ENCODE peak calls at places on chromosomes 1 and 21, in eight cellular contexts. L is mesenchymal stem cell, O is Panc1, M is SK-N-MC, J is psoas muscle, U is WERI-Rb-1, Z is brain microvascular endothelial cell, V is ovary. G is an unnamed sample.

GRCh38 chr1:111754964-111755320 is 759 bp upstream of the DDX20 start:
- DNase-seq in L (peak), O (no peak), M (peak), J (peak), U (peak), Z (peak), V (peak), G (peak)

GRCh38 chr1:116824631-116825399 is 70.6 kb downstream of the CD2 start:
- DNase-seq in L (no peak), O (no peak), M (no peak), J (no peak), U (peak), Z (no peak), V (no peak), G (peak)

GRCh38 chr1:177355575-177355974 is 184.8 kb downstream of the BRINP2 start:
- DNase-seq in L (peak), O (peak), M (no peak), J (no peak), U (peak), Z (peak), V (no peak), G (no peak)

GRCh38 chr1:168114845-168115244 is 21.9 kb downstream of the GPR161 start:
- DNase-seq in L (no peak), O (no peak), M (no peak), J (no peak), U (no peak), Z (no peak), V (peak), G (peak)

GRCh38 chr1:11847667-11848445 is at the start of gene NPPA:
- DNase-seq in L (no peak), O (no peak), M (no peak), J (no peak), U (no peak), Z (no peak), V (no peak), G (peak)

GRCh38 chr1:9721606-9722377 is 70.3 kb downstream of the PIK3CD start:
- DNase-seq in L (peak), O (no peak), M (no peak), J (no peak), U (peak), Z (peak), V (no peak), G (peak)

GRCh38 chr1:34844252-34844634 is 15.3 kb downstream of the SMIM12 start:
- DNase-seq in L (no peak), O (no peak), M (no peak), J (no peak), U (no peak), Z (no peak), V (no peak), G (peak)

GRCh38 chr1:37914719-37915483 is 32.0 kb downstream of the INPP5B start:
- DNase-seq in L (no peak), O (no peak), M (no peak), J (no peak), U (no peak), Z (no peak), V (no peak), G (no peak)

GRCh38 chr1:228289996-228290881 is 82.4 kb downstream of the OBSCN start:
- DNase-seq in L (no peak), O (no peak), M (no peak), J (peak), U (no peak), Z (no peak), V (peak), G (no peak)

GRCh38 chr1:84830136-84830535 is 62.9 kb downstream of the LPAR3 start:
- DNase-seq in L (no peak), O (no peak), M (no peak), J (no peak), U (no peak), Z (no peak), V (no peak), G (no peak)
- H3K27ac ChIP-seq in L (no peak), O (no peak), M (no peak), J (no peak), U (no peak), Z (no peak), V (no peak), G (no peak)

GRCh38 chr21:31186916-31187315 is 148.6 kb upstream of the KRTAP19-8 start:
- DNase-seq in L (no peak), O (no peak), M (no peak), J (no peak), U (no peak), Z (no peak), V (no peak), G (no peak)
- H3K4me3 ChIP-seq in L (no peak), O (no peak), M (no peak), J (no peak), U (no peak), Z (no peak), V (no peak), G (no peak)

GRCh38 chr1:172125812-172126430 is 284.6 kb downstream of the DNM3 start:
- DNase-seq in L (no peak), O (no peak), M (no peak), J (no peak), U (no peak), Z (no peak), V (no peak), G (no peak)
- H3K27ac ChIP-seq in L (no peak), O (peak), M (no peak), J (no peak), U (no peak), Z (no peak), V (no peak), G (no peak)

DNA sequence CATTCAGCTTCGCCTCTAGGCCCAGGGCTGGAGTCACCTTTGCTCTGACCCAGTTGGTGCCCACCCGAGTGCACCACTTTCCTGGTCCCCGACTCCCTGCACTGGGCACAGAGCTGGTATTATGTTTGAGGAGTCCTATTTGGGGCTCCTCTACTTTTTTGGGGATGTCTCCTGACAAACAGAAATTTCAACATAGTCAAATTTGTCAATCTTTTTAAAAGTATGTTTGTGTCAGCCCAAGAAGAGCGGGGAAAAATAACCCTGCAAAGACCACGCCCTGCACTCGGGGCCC is 11.6 kb downstream of the FAM229A start:
- DNase-seq in L (no peak), O (no peak), M (no peak), J (no peak), U (no peak), Z (no peak), V (no peak), G (no peak)
- H3K4me3 ChIP-seq in L (no peak), O (peak), M (peak), J (peak), U (no peak), Z (peak), V (no peak), G (peak)

DNA sequence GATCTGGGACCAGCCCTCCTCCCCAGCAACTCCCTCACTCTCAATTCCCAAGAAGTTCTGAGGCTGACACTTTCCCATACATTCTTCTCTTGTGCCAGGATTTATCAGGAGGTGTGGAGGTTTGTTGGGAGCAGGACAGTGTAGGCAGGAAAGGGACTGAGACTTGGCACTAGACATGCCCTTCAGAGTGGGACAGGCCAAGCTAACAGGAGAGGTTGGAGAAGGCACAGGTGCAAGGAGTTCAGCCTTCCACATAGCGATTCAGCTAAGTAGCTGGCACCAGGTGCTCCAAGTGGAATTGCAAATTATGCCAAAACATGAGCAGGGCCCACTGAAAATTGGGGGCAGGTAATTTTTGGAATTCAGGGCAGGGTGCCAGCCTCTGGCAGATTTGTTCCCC is 83.0 kb upstream of the DUSP10 start:
- DNase-seq in L (no peak), O (no peak), M (no peak), J (no peak), U (no peak), Z (no peak), V (no peak), G (no peak)
- H3K27ac ChIP-seq in L (no peak), O (no peak), M (no peak), J (no peak), U (no peak), Z (no peak), V (no peak), G (no peak)

GRCh38 chr1:244052728-244053312 is 1.7 kb downstream of the ZBTB18 start:
- DNase-seq in L (no peak), O (no peak), M (no peak), J (no peak), U (no peak), Z (no peak), V (no peak), G (peak)

GRCh38 chr1:244053831-244054230 is 2.7 kb downstream of the ZBTB18 start:
- DNase-seq in L (no peak), O (no peak), M (no peak), J (no peak), U (no peak), Z (no peak), V (no peak), G (peak)

GRCh38 chr1:244049969-244050834 is 881 bp upstream of the ZBTB18 start:
- DNase-seq in L (peak), O (no peak), M (no peak), J (no peak), U (no peak), Z (no peak), V (peak), G (peak)

GRCh38 chr1:244050835-244051444 is at the start of gene ZBTB18:
- DNase-seq in L (peak), O (no peak), M (no peak), J (no peak), U (peak), Z (peak), V (no peak), G (peak)

DNA sequence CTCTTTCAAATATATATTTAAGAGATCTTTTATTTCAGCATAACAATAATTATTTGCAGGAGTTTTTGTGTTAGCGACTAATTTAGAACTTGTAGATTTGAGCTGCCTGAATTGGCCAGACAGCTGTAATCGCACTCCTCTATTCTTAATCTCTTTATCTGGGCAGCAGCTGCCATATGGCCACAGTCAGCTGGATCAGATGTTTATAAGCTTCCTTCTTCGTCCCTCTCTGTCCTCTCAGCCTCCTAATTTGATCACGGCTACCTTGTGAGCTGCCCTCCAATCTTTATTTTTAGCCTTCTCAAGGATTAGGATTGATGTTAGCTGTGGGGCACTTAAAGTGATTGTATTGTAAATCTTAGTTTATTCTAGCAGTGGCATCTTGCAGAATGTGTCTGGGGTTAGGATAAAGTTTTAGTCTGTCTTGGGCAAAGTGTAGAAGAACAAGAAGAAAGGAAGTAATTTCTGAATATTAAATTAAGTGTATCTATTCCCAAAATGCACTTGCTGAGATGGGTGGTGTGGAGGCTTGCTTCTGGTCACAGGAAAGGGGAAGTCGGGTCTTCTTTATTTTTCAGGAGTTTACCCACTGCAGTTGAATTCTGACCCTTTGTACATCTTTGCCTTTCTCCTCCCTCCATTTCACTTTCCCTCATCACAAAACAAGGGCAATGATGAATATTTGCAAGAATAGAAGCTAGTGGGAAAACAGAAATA is 1.1 kb downstream of the ZBTB18 start:
- DNase-seq in L (peak), O (no peak), M (no peak), J (no peak), U (peak), Z (no peak), V (no peak), G (peak)
- H3K4me3 ChIP-seq in L (no peak), O (no peak), M (no peak), J (peak), U (peak), Z (no peak), V (no peak), G (peak)

GRCh38 chr21:25424045-25424444 is 183.2 kb downstream of the MRPL39 start:
- DNase-seq in L (no peak), O (no peak), M (no peak), J (no peak), U (no peak), Z (no peak), V (no peak), G (no peak)
- H3K27ac ChIP-seq in L (no peak), O (no peak), M (no peak), J (no peak), U (no peak), Z (no peak), V (no peak), G (no peak)

GRCh38 chr1:40044065-40044575 is 3.6 kb downstream of the CAP1 start:
- DNase-seq in L (no peak), O (no peak), M (no peak), J (no peak), U (no peak), Z (no peak), V (no peak), G (no peak)
- H3K4me3 ChIP-seq in L (no peak), O (no peak), M (no peak), J (peak), U (no peak), Z (no peak), V (no peak), G (no peak)